ENCODE peak calls at places on chromosomes 5 and 9, in ten cellular contexts. One of them, this sample, is unnamed.

GRCh38 chr5:134133213-134133994 is 18.9 kb downstream of the TCF7 start:
- DNase-seq in esophagus squamous epithelium: no peak
- DNase-seq in upper lobe of right lung: peak; percentile 53
- DNase-seq in Panc1: no peak
- DNase-seq in spleen: peak; percentile 76
- DNase-seq in lower lobe of right lung: peak; percentile 20
- DNase-seq in K562: no peak
- DNase-seq in lung: no peak
- DNase-seq in heart left ventricle: peak; percentile 19
- DNase-seq in fibroblast of lung: no peak
- DNase-seq in this sample: no peak

GRCh38 chr9:37425298-37425752 is 2.8 kb downstream of the GRHPR start:
- DNase-seq in fibroblast of lung: no peak
- DNase-seq in lower lobe of right lung: no peak
- DNase-seq in esophagus squamous epithelium: no peak
- DNase-seq in lung: no peak
- DNase-seq in Panc1: no peak
- DNase-seq in K562: no peak
- DNase-seq in upper lobe of right lung: no peak
- DNase-seq in heart left ventricle: no peak
- DNase-seq in spleen: no peak
- DNase-seq in this sample: no peak

GRCh38 chr9:115941561-115942315 is 211.9 kb upstream of the PAPPA start:
- DNase-seq in upper lobe of right lung: no peak
- DNase-seq in lower lobe of right lung: no peak
- DNase-seq in fibroblast of lung: no peak
- DNase-seq in K562: no peak
- DNase-seq in heart left ventricle: no peak
- DNase-seq in lung: no peak
- DNase-seq in spleen: no peak
- DNase-seq in Panc1: no peak
- DNase-seq in esophagus squamous epithelium: no peak
- DNase-seq in this sample: no peak

GRCh38 chr5:14458414-14458813 is 123.2 kb upstream of the OTULINL start:
- DNase-seq in spleen: no peak
- DNase-seq in lung: no peak
- DNase-seq in heart left ventricle: no peak
- DNase-seq in upper lobe of right lung: no peak
- DNase-seq in K562: no peak
- DNase-seq in Panc1: no peak
- DNase-seq in esophagus squamous epithelium: no peak
- DNase-seq in fibroblast of lung: no peak
- DNase-seq in lower lobe of right lung: no peak
- DNase-seq in this sample: no peak

GRCh38 chr5:181255276-181255675 is 5.7 kb downstream of the TRIM52 start:
- DNase-seq in lung: no peak
- DNase-seq in esophagus squamous epithelium: no peak
- DNase-seq in fibroblast of lung: no peak
- DNase-seq in upper lobe of right lung: no peak
- DNase-seq in K562: no peak
- DNase-seq in heart left ventricle: no peak
- DNase-seq in lower lobe of right lung: no peak
- DNase-seq in Panc1: no peak
- DNase-seq in spleen: no peak
- DNase-seq in this sample: no peak

GRCh38 chr9:969693-970309 is 6.7 kb upstream of the DMRT3 start:
- DNase-seq in heart left ventricle: no peak
- DNase-seq in K562: no peak
- DNase-seq in lung: no peak
- DNase-seq in fibroblast of lung: no peak
- DNase-seq in upper lobe of right lung: no peak
- DNase-seq in Panc1: no peak
- DNase-seq in esophagus squamous epithelium: no peak
- DNase-seq in lower lobe of right lung: no peak
- DNase-seq in spleen: no peak
- DNase-seq in this sample: no peak

GRCh38 chr5:133403741-133404364 is 208.5 kb downstream of the FSTL4 start:
- DNase-seq in K562: no peak
- DNase-seq in esophagus squamous epithelium: no peak
- DNase-seq in spleen: no peak
- DNase-seq in Panc1: no peak
- DNase-seq in lower lobe of right lung: no peak
- DNase-seq in lung: no peak
- DNase-seq in fibroblast of lung: no peak
- DNase-seq in heart left ventricle: no peak
- DNase-seq in upper lobe of right lung: no peak
- DNase-seq in this sample: no peak

GRCh38 chr5:86626149-86626548 is 8.4 kb downstream of the COX7C start:
- DNase-seq in esophagus squamous epithelium: no peak
- DNase-seq in lung: no peak
- DNase-seq in upper lobe of right lung: no peak
- DNase-seq in spleen: no peak
- DNase-seq in fibroblast of lung: no peak
- DNase-seq in heart left ventricle: no peak
- DNase-seq in Panc1: no peak
- DNase-seq in K562: no peak
- DNase-seq in lower lobe of right lung: no peak
- DNase-seq in this sample: no peak

GRCh38 chr9:127333326-127334064 is 63.5 kb upstream of the SLC2A8 start:
- DNase-seq in esophagus squamous epithelium: no peak
- DNase-seq in lower lobe of right lung: no peak
- DNase-seq in spleen: no peak
- DNase-seq in Panc1: no peak
- DNase-seq in lung: no peak
- DNase-seq in upper lobe of right lung: no peak
- DNase-seq in K562: no peak
- DNase-seq in heart left ventricle: no peak
- DNase-seq in fibroblast of lung: peak; percentile 33
- DNase-seq in this sample: no peak

GRCh38 chr5:139387611-139388197 is 2.0 kb downstream of the MZB1 start:
- DNase-seq in fibroblast of lung: no peak
- DNase-seq in esophagus squamous epithelium: no peak
- DNase-seq in lower lobe of right lung: no peak
- DNase-seq in spleen: peak; percentile 76
- DNase-seq in K562: no peak
- DNase-seq in heart left ventricle: no peak
- DNase-seq in lung: no peak
- DNase-seq in Panc1: no peak
- DNase-seq in upper lobe of right lung: peak; percentile 59
- DNase-seq in this sample: no peak

GRCh38 chr5:139383993-139384590 is 995 bp upstream of the SLC23A1 start:
- DNase-seq in lower lobe of right lung: no peak
- DNase-seq in fibroblast of lung: no peak
- DNase-seq in lung: no peak
- DNase-seq in heart left ventricle: no peak
- DNase-seq in Panc1: no peak
- DNase-seq in spleen: peak; percentile 76
- DNase-seq in upper lobe of right lung: peak; percentile 49
- DNase-seq in esophagus squamous epithelium: no peak
- DNase-seq in K562: no peak
- DNase-seq in this sample: no peak

GRCh38 chr5:139385061-139385889 is 2.2 kb upstream of the SLC23A1 start:
- DNase-seq in K562: peak; percentile 80
- DNase-seq in upper lobe of right lung: peak; percentile 26
- DNase-seq in esophagus squamous epithelium: no peak
- DNase-seq in lower lobe of right lung: no peak
- DNase-seq in fibroblast of lung: no peak
- DNase-seq in spleen: peak; percentile 36
- DNase-seq in heart left ventricle: no peak
- DNase-seq in lung: no peak
- DNase-seq in Panc1: no peak
- DNase-seq in this sample: no peak

GRCh38 chr5:139384591-139385051 is 1.5 kb upstream of the SLC23A1 start:
- DNase-seq in lung: no peak
- DNase-seq in Panc1: no peak
- DNase-seq in K562: no peak
- DNase-seq in upper lobe of right lung: no peak
- DNase-seq in fibroblast of lung: no peak
- DNase-seq in esophagus squamous epithelium: no peak
- DNase-seq in heart left ventricle: no peak
- DNase-seq in lower lobe of right lung: no peak
- DNase-seq in spleen: peak; percentile 60
- DNase-seq in this sample: no peak

GRCh38 chr5:139386039-139386438 is 2.9 kb upstream of the SLC23A1 start:
- DNase-seq in esophagus squamous epithelium: no peak
- DNase-seq in lower lobe of right lung: no peak
- DNase-seq in fibroblast of lung: no peak
- DNase-seq in heart left ventricle: no peak
- DNase-seq in Panc1: no peak
- DNase-seq in spleen: peak; percentile 48
- DNase-seq in K562: no peak
- DNase-seq in upper lobe of right lung: peak; percentile 20
- DNase-seq in lung: no peak
- DNase-seq in this sample: no peak
- TF ChIP-seq CTCF in esophagus squamous epithelium: no peak
- TF ChIP-seq CTCF in lower lobe of right lung: no peak
- TF ChIP-seq CTCF in fibroblast of lung: no peak
- TF ChIP-seq CTCF in heart left ventricle: no peak
- TF ChIP-seq CTCF in Panc1: no peak
- TF ChIP-seq CTCF in spleen: no peak
- TF ChIP-seq CTCF in K562: no peak
- TF ChIP-seq CTCF in upper lobe of right lung: no peak
- TF ChIP-seq CTCF in lung: no peak
- TF ChIP-seq CTCF in this sample: no peak

GRCh38 chr9:132236662-132237311 is 74.9 kb downstream of the NTNG2 start:
- DNase-seq in esophagus squamous epithelium: no peak
- DNase-seq in spleen: no peak
- DNase-seq in K562: no peak
- DNase-seq in lung: no peak
- DNase-seq in Panc1: no peak
- DNase-seq in lower lobe of right lung: no peak
- DNase-seq in heart left ventricle: no peak
- DNase-seq in upper lobe of right lung: no peak
- DNase-seq in fibroblast of lung: no peak
- DNase-seq in this sample: no peak

GRCh38 chr9:132235894-132236661 is 74.2 kb downstream of the NTNG2 start:
- DNase-seq in esophagus squamous epithelium: no peak
- DNase-seq in heart left ventricle: peak; percentile 76
- DNase-seq in lung: peak; percentile 75
- DNase-seq in Panc1: peak; percentile 54
- DNase-seq in upper lobe of right lung: peak; percentile 86
- DNase-seq in K562: peak; percentile 82
- DNase-seq in lower lobe of right lung: peak; percentile 84
- DNase-seq in fibroblast of lung: peak; percentile 63
- DNase-seq in spleen: peak; percentile 93
- DNase-seq in this sample: peak; percentile 30

GRCh38 chr9:132238026-132238972 is 76.4 kb downstream of the NTNG2 start:
- DNase-seq in spleen: no peak
- DNase-seq in fibroblast of lung: no peak
- DNase-seq in heart left ventricle: no peak
- DNase-seq in upper lobe of right lung: peak; percentile 59
- DNase-seq in K562: no peak
- DNase-seq in lower lobe of right lung: peak; percentile 32
- DNase-seq in Panc1: no peak
- DNase-seq in esophagus squamous epithelium: no peak
- DNase-seq in lung: no peak
- DNase-seq in this sample: no peak

GRCh38 chr9:132238992-132239391 is 77.1 kb downstream of the NTNG2 start:
- DNase-seq in upper lobe of right lung: peak; percentile 64
- DNase-seq in K562: no peak
- DNase-seq in lower lobe of right lung: peak; percentile 48
- DNase-seq in lung: no peak
- DNase-seq in Panc1: no peak
- DNase-seq in spleen: peak; percentile 85
- DNase-seq in heart left ventricle: no peak
- DNase-seq in esophagus squamous epithelium: no peak
- DNase-seq in fibroblast of lung: no peak
- DNase-seq in this sample: no peak

DNA sequence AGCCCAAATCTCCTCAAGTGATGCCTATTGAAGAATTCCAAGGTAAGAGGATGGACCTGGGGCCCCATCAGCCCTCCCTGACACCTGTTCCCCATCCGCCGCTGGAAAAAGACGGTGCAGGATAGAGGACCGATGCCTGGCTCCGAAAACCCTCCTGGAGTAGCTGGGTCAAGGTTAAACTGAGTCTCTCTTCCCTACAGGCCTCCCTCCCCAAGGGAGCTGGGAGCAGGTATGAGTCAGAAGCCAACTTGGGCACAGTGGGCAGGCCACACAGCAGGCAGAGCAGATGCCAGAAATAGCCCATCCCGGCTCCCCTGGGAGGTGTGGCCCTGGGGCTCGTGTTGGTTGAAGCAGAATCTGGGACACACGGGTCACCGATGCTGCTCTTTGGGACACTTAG is 75.6 kb downstream of the NTNG2 start:
- DNase-seq in heart left ventricle: peak; percentile 86
- DNase-seq in K562: no peak
- DNase-seq in Panc1: no peak
- DNase-seq in esophagus squamous epithelium: no peak
- DNase-seq in lung: no peak
- DNase-seq in fibroblast of lung: no peak
- DNase-seq in upper lobe of right lung: peak; percentile 58
- DNase-seq in spleen: no peak
- DNase-seq in lower lobe of right lung: no peak
- DNase-seq in this sample: no peak
- H3K27ac ChIP-seq in heart left ventricle: no peak overlapping the region
- H3K27ac ChIP-seq in K562: no peak overlapping the region
- H3K27ac ChIP-seq in Panc1: no peak overlapping the region
- H3K27ac ChIP-seq in esophagus squamous epithelium: no peak overlapping the region
- H3K27ac ChIP-seq in lung: no peak overlapping the region
- H3K27ac ChIP-seq in fibroblast of lung: no peak overlapping the region
- H3K27ac ChIP-seq in upper lobe of right lung: no peak overlapping the region
- H3K27ac ChIP-seq in spleen: no peak overlapping the region
- H3K27ac ChIP-seq in lower lobe of right lung: no peak overlapping the region
- H3K27ac ChIP-seq in this sample: no peak overlapping the region

GRCh38 chr5:76406567-76407155 is 3.6 kb downstream of the IQGAP2 start:
- DNase-seq in K562: no peak
- DNase-seq in lung: no peak
- DNase-seq in lower lobe of right lung: peak; percentile 50
- DNase-seq in fibroblast of lung: no peak
- DNase-seq in heart left ventricle: no peak
- DNase-seq in spleen: no peak
- DNase-seq in upper lobe of right lung: no peak
- DNase-seq in esophagus squamous epithelium: no peak
- DNase-seq in Panc1: no peak
- DNase-seq in this sample: no peak
- H3K27me3 ChIP-seq in K562: no peaks in the 10 kb centered on the region
- H3K27me3 ChIP-seq in lung: no peaks in the 10 kb centered on the region
- H3K27me3 ChIP-seq in lower lobe of right lung: no peaks in the 10 kb centered on the region
- H3K27me3 ChIP-seq in fibroblast of lung: peaks cover 25% of the 10 kb centered on the region
- H3K27me3 ChIP-seq in heart left ventricle: peaks cover 4% of the 10 kb centered on the region
- H3K27me3 ChIP-seq in spleen: no peaks in the 10 kb centered on the region
- H3K27me3 ChIP-seq in upper lobe of right lung: no peaks in the 10 kb centered on the region
- H3K27me3 ChIP-seq in esophagus squamous epithelium: peaks cover 30% of the 10 kb centered on the region
- H3K27me3 ChIP-seq in Panc1: peaks cover 33% of the 10 kb centered on the region
- H3K27me3 ChIP-seq in this sample: peaks cover 27% of the 10 kb centered on the region

GRCh38 chr5:1594336-1595106 is 70.8 kb upstream of the LPCAT1 start:
- DNase-seq in fibroblast of lung: peak; percentile 10
- DNase-seq in K562: peak; percentile 86
- DNase-seq in esophagus squamous epithelium: peak; percentile 26
- DNase-seq in heart left ventricle: peak; percentile 82
- DNase-seq in Panc1: peak; percentile 64
- DNase-seq in upper lobe of right lung: peak; percentile 95
- DNase-seq in lung: peak; percentile 85
- DNase-seq in lower lobe of right lung: peak; percentile 90
- DNase-seq in spleen: peak; percentile 95
- DNase-seq in this sample: no peak
- TF ChIP-seq CTCF in fibroblast of lung: no peak
- TF ChIP-seq CTCF in K562: peak; percentile 61
- TF ChIP-seq CTCF in esophagus squamous epithelium: peak; percentile 39
- TF ChIP-seq CTCF in heart left ventricle: no peak
- TF ChIP-seq CTCF in Panc1: peak; percentile 87
- TF ChIP-seq CTCF in upper lobe of right lung: peak; percentile 42
- TF ChIP-seq CTCF in lung: peak; percentile 6
- TF ChIP-seq CTCF in lower lobe of right lung: peak; percentile 39
- TF ChIP-seq CTCF in spleen: peak; percentile 43
- TF ChIP-seq CTCF in this sample: no peak

This sample was measured in AG04450.